ENCODE peak calls at places on chromosome 20, in five cellular contexts. One of them, this sample, is unnamed.
A peak's percentile ranks its signal among the peaks of the same experiment; 100 is the strongest.

GRCh38 chr20:3323398-3323797 is 84.1 kb downstream of the DNAAF9 start:
- DNase-seq in HCT116: no peak
- DNase-seq in GM12878: no peak
- DNase-seq in K562: peak; percentile 19
- DNase-seq in endothelial cell of umbilical vein: no peak
- DNase-seq in this sample: no peak

GRCh38 chr20:34949120-34949519 is 6.5 kb downstream of the GSS start:
- DNase-seq in HCT116: no peak
- DNase-seq in GM12878: no peak
- DNase-seq in K562: no peak
- DNase-seq in endothelial cell of umbilical vein: no peak
- DNase-seq in this sample: no peak

GRCh38 chr20:13426870-13427269 is 205.8 kb downstream of the ISM1 start:
- DNase-seq in HCT116: no peak
- DNase-seq in GM12878: no peak
- DNase-seq in K562: no peak
- DNase-seq in endothelial cell of umbilical vein: no peak
- DNase-seq in this sample: no peak

GRCh38 chr20:25553819-25554296 is 31.5 kb downstream of the NINL start:
- DNase-seq in HCT116: no peak
- DNase-seq in GM12878: no peak
- DNase-seq in K562: no peak
- DNase-seq in endothelial cell of umbilical vein: peak; percentile 40
- DNase-seq in this sample: no peak

GRCh38 chr20:20210327-20210726 is 157.6 kb upstream of the INSM1 start:
- DNase-seq in HCT116: no peak
- DNase-seq in GM12878: no peak
- DNase-seq in K562: no peak
- DNase-seq in endothelial cell of umbilical vein: no peak
- DNase-seq in this sample: no peak

GRCh38 chr20:6008254-6008653 is 45.6 kb downstream of the LRRN4 start:
- DNase-seq in HCT116: no peak
- DNase-seq in GM12878: no peak
- DNase-seq in K562: no peak
- DNase-seq in endothelial cell of umbilical vein: peak; percentile 74
- DNase-seq in this sample: no peak

GRCh38 chr20:44648579-44648978 is 2.9 kb downstream of the ADA start:
- DNase-seq in HCT116: no peak
- DNase-seq in GM12878: no peak
- DNase-seq in K562: no peak
- DNase-seq in endothelial cell of umbilical vein: no peak
- DNase-seq in this sample: peak; percentile 76

GRCh38 chr20:9306521-9306920 is 207.9 kb upstream of the LAMP5 start:
- DNase-seq in HCT116: no peak
- DNase-seq in GM12878: no peak
- DNase-seq in K562: no peak
- DNase-seq in endothelial cell of umbilical vein: no peak
- DNase-seq in this sample: no peak

GRCh38 chr20:8331740-8332412 is 199.8 kb downstream of the PLCB1 start:
- DNase-seq in HCT116: no peak
- DNase-seq in GM12878: no peak
- DNase-seq in K562: no peak
- DNase-seq in endothelial cell of umbilical vein: no peak
- DNase-seq in this sample: no peak

GRCh38 chr20:32050851-32051556 is 1.0 kb upstream of the HCK start:
- DNase-seq in HCT116: no peak
- DNase-seq in GM12878: no peak
- DNase-seq in K562: no peak
- DNase-seq in endothelial cell of umbilical vein: no peak
- DNase-seq in this sample: peak; percentile 79

GRCh38 chr20:15702161-15702560 is 871.1 kb downstream of the KIF16B start:
- DNase-seq in HCT116: no peak
- DNase-seq in GM12878: no peak
- DNase-seq in K562: no peak
- DNase-seq in endothelial cell of umbilical vein: no peak
- DNase-seq in this sample: no peak

GRCh38 chr20:4112490-4113420 is 97.4 kb upstream of the RNF24 start:
- DNase-seq in HCT116: no peak
- DNase-seq in GM12878: peak; percentile 70
- DNase-seq in K562: no peak
- DNase-seq in endothelial cell of umbilical vein: peak; percentile 60
- DNase-seq in this sample: no peak

GRCh38 chr20:8909596-8909995 is 159.3 kb upstream of the PLCB4 start:
- DNase-seq in HCT116: no peak
- DNase-seq in GM12878: no peak
- DNase-seq in K562: no peak
- DNase-seq in endothelial cell of umbilical vein: no peak
- DNase-seq in this sample: no peak

GRCh38 chr20:11394145-11394833 is 523.4 kb upstream of the BTBD3 start:
- DNase-seq in HCT116: no peak
- DNase-seq in GM12878: no peak
- DNase-seq in K562: no peak
- DNase-seq in endothelial cell of umbilical vein: no peak
- DNase-seq in this sample: no peak

GRCh38 chr20:46978871-46979536 is 84.4 kb downstream of the EYA2 start:
- DNase-seq in HCT116: no peak
- DNase-seq in GM12878: no peak
- DNase-seq in K562: no peak
- DNase-seq in endothelial cell of umbilical vein: no peak
- DNase-seq in this sample: no peak

GRCh38 chr20:10447028-10447427 is 11.9 kb downstream of the SLX4IP start:
- DNase-seq in HCT116: peak; percentile 67
- DNase-seq in GM12878: peak; percentile 92
- DNase-seq in K562: peak; percentile 25
- DNase-seq in endothelial cell of umbilical vein: peak; percentile 66
- DNase-seq in this sample: no peak

GRCh38 chr20:59735917-59736316 is 131.6 kb downstream of the PHACTR3 start:
- DNase-seq in HCT116: no peak
- DNase-seq in GM12878: no peak
- DNase-seq in K562: no peak
- DNase-seq in endothelial cell of umbilical vein: no peak
- DNase-seq in this sample: no peak

GRCh38 chr20:47230811-47231256 is 125.7 kb downstream of the ZMYND8 start:
- DNase-seq in HCT116: no peak
- DNase-seq in GM12878: no peak
- DNase-seq in K562: no peak
- DNase-seq in endothelial cell of umbilical vein: no peak
- DNase-seq in this sample: no peak

GRCh38 chr20:53666144-53666543 is 72.5 kb upstream of the ZNF217 start:
- DNase-seq in HCT116: no peak
- DNase-seq in GM12878: no peak
- DNase-seq in K562: no peak
- DNase-seq in endothelial cell of umbilical vein: no peak
- DNase-seq in this sample: no peak

GRCh38 chr20:62914970-62915457 is 11.3 kb downstream of the DIDO1 start:
- DNase-seq in HCT116: no peak
- DNase-seq in GM12878: no peak
- DNase-seq in K562: no peak
- DNase-seq in endothelial cell of umbilical vein: peak; percentile 58
- DNase-seq in this sample: peak; percentile 89

GRCh38 chr20:62367136-62367482 is at the start of gene LAMA5:
- DNase-seq in HCT116: no peak
- DNase-seq in GM12878: no peak
- DNase-seq in K562: peak; percentile 87
- DNase-seq in endothelial cell of umbilical vein: no peak
- DNase-seq in this sample: peak; percentile 79

GRCh38 chr20:4082406-4083102 is 67.2 kb upstream of the RNF24 start:
- DNase-seq in HCT116: no peak
- DNase-seq in GM12878: peak; percentile 59
- DNase-seq in K562: peak; percentile 76
- DNase-seq in endothelial cell of umbilical vein: no peak
- DNase-seq in this sample: peak; percentile 87

GRCh38 chr20:24614341-24614740 is 144.9 kb downstream of the SYNDIG1 start:
- DNase-seq in HCT116: no peak
- DNase-seq in GM12878: no peak
- DNase-seq in K562: no peak
- DNase-seq in endothelial cell of umbilical vein: no peak
- DNase-seq in this sample: no peak

GRCh38 chr20:43515628-43516027 is 8.1 kb downstream of the L3MBTL1 start:
- DNase-seq in HCT116: no peak
- DNase-seq in GM12878: no peak
- DNase-seq in K562: peak; percentile 62
- DNase-seq in endothelial cell of umbilical vein: no peak
- DNase-seq in this sample: no peak

GRCh38 chr20:22921595-22922421 is 113.3 kb upstream of the SSTR4 start:
- DNase-seq in HCT116: no peak
- DNase-seq in GM12878: no peak
- DNase-seq in K562: peak; percentile 45
- DNase-seq in endothelial cell of umbilical vein: peak; percentile 56
- DNase-seq in this sample: no peak

GRCh38 chr20:16709017-16709416 is 20.8 kb upstream of the SNRPB2 start:
- DNase-seq in HCT116: no peak
- DNase-seq in GM12878: no peak
- DNase-seq in K562: no peak
- DNase-seq in endothelial cell of umbilical vein: no peak
- DNase-seq in this sample: no peak

GRCh38 chr20:62830821-62831220 is 14.0 kb downstream of the COL9A3 start:
- DNase-seq in HCT116: no peak
- DNase-seq in GM12878: no peak
- DNase-seq in K562: no peak
- DNase-seq in endothelial cell of umbilical vein: no peak
- DNase-seq in this sample: no peak

GRCh38 chr20:46021361-46022359 is 7.4 kb upstream of the SLC12A5 start:
- DNase-seq in HCT116: no peak
- DNase-seq in GM12878: no peak
- DNase-seq in K562: peak; percentile 93
- DNase-seq in endothelial cell of umbilical vein: peak; percentile 38
- DNase-seq in this sample: peak; percentile 97

GRCh38 chr20:4821590-4821989 is 99.9 kb downstream of the PRND start:
- DNase-seq in HCT116: no peak
- DNase-seq in GM12878: no peak
- DNase-seq in K562: no peak
- DNase-seq in endothelial cell of umbilical vein: no peak
- DNase-seq in this sample: no peak

GRCh38 chr20:46894971-46895905 is 595 bp downstream of the EYA2 start:
- DNase-seq in HCT116: no peak
- DNase-seq in GM12878: no peak
- DNase-seq in K562: no peak
- DNase-seq in endothelial cell of umbilical vein: no peak
- DNase-seq in this sample: peak; percentile 67

DNA sequence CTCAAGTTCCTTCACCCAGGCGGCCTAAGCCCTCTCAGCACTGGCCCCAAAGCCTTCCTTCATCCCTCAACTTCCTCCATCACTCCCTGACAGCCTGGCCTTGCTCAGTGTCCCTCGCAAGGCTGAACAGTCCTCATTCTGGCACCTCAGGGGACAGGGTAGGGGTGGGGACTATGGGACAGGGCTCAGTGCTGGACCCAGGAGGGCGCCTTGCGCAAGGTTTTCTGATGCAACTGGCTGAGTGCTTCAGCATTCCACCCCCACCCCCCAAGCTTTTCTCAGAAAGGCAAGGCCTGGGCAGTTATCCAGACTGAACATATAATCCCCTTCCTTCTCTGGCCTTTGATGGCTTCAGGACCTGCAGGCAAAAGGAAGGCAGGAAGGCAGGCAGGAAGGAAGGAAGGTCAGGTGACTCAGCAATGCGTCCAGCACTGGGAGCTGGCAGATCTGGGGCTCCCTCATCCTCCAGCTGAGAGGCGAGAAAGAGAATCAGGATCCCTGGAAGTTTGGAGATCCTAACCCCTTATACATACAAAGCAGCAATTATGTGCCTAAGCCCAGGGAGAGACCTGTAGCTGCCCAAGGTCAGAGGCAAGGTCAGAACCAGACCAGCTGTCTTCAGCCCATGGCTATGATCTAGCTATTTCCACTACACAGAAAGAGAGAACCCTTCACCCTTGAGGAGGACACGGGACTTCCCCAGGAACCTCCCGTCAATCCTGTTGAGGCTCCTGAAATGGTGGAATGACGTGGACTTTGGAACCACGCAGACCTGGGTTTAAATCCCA is 8.6 kb upstream of the TRIB3 start:
- DNase-seq in HCT116: peak; percentile 83
- DNase-seq in GM12878: no peak
- DNase-seq in K562: peak; percentile 87
- DNase-seq in endothelial cell of umbilical vein: peak; percentile 93
- DNase-seq in this sample: no peak
- TF ChIP-seq POLR2AphosphoS5 in HCT116: peak; percentile 30
- TF ChIP-seq POLR2AphosphoS5 in GM12878: no peak
- TF ChIP-seq POLR2AphosphoS5 in K562: peak; percentile 74
- TF ChIP-seq POLR2AphosphoS5 in endothelial cell of umbilical vein: peak; percentile 96
- TF ChIP-seq POLR2AphosphoS5 in this sample: no peak

DNA sequence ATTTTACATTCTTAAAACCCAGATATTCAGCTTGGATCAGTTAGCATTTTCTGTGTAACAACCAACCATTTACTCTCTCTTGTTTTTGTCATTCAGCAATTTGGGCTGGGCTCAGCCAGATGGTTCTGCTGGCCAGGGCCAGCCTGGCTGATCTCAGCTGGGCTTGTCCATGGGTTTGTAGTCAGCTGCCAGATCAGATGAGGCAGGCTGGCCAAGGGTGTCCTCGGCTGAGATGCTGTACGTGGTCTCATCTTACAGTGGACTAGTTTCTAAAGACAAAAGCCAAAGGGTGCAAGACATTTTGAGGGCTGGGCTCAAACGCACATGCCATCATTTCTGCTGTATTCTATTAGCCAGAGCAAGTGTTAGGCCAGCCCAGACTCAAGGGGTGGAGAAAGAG is 16.0 kb upstream of the FAM210B start:
- DNase-seq in HCT116: no peak
- DNase-seq in GM12878: no peak
- DNase-seq in K562: no peak
- DNase-seq in endothelial cell of umbilical vein: no peak
- DNase-seq in this sample: no peak
- TF ChIP-seq EZH2 in HCT116: no peak
- TF ChIP-seq EZH2 in GM12878: no peak
- TF ChIP-seq EZH2 in K562: no peak
- TF ChIP-seq EZH2 in endothelial cell of umbilical vein: no peak
- TF ChIP-seq EZH2 in this sample: no peak

DNA sequence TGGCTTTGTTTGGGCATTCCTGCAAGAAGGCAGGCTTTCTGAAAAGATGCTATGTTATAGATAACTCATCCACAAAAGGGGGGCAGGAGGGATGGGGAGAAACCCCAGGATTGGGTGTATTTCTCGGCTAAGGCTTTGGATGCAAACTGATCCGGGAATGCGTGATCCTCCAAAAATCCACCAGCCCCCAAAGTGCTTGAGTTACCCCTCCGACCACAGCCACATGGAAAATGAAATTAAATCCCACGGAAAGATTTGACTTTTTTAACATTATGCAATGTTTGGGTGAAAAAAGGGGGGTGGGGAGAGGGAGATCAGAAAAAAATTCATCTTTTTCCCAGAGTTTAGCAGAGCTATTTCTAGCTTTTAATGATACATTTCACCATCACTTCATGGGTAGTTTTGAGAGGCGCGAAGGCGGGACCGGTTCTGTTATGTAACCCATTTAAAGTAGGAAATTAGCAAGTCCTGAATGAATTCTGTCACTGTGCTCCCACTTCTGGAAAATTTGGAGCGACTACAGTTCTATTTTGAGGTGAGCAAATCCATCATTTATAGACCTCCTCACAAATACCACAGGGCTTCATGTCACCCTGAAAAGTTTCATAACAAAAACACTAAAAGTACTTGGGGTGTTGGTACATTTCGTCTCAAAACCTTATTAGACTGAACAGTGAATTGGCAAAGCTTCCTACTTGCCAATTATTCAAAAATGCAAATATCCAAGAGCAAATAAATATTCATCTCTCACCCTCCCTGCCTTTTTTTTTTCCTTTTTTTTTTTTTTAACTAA is 51.9 kb upstream of the NFATC2 start:
- DNase-seq in HCT116: no peak
- DNase-seq in GM12878: no peak
- DNase-seq in K562: no peak
- DNase-seq in endothelial cell of umbilical vein: no peak
- DNase-seq in this sample: no peak
- TF ChIP-seq POLR2AphosphoS5 in HCT116: no peak
- TF ChIP-seq POLR2AphosphoS5 in GM12878: no peak
- TF ChIP-seq POLR2AphosphoS5 in K562: no peak
- TF ChIP-seq POLR2AphosphoS5 in endothelial cell of umbilical vein: no peak
- TF ChIP-seq POLR2AphosphoS5 in this sample: no peak

GRCh38 chr20:21518292-21518991 is 4.6 kb upstream of the NKX2-2 start:
- DNase-seq in HCT116: no peak
- DNase-seq in GM12878: no peak
- DNase-seq in K562: no peak
- DNase-seq in endothelial cell of umbilical vein: no peak
- DNase-seq in this sample: peak; percentile 34
- TF ChIP-seq EZH2 in HCT116: no peak
- TF ChIP-seq EZH2 in GM12878: no peak
- TF ChIP-seq EZH2 in K562: no peak
- TF ChIP-seq EZH2 in endothelial cell of umbilical vein: no peak
- TF ChIP-seq EZH2 in this sample: peak; percentile 92